ENCODE peak calls at places on chromosome 22, in seven cellular contexts. I is HepG2, V is MCF 10A, X is astrocyte of the cerebellum, P is astrocyte of the spinal cord, T is colonic mucosa, A is OCI-LY7. Z is an unnamed sample.

GRCh38 chr22:24474221-24474620 is 20.9 kb upstream of the UPB1 start:
- DNase-seq in I (peak), V (peak), X (peak), P (peak), T (no peak), A (no peak), Z (no peak)

GRCh38 chr22:38766076-38766777 is 10.4 kb upstream of the SUN2 start:
- DNase-seq in I (peak), V (peak), X (no peak), P (peak), T (peak), A (peak), Z (peak)

GRCh38 chr22:30609260-30610185 is 2.5 kb downstream of the TCN2 start:
- DNase-seq in I (no peak), V (peak), X (peak), P (peak), T (peak), A (no peak), Z (peak)

GRCh38 chr22:22086501-22087158 is 104.0 kb upstream of the TOP3B start:
- DNase-seq in I (no peak), V (no peak), X (no peak), P (no peak), T (no peak), A (no peak), Z (no peak)

GRCh38 chr22:40043793-40044101 is 49.0 kb downstream of the FAM83F start:
- DNase-seq in I (no peak), V (no peak), X (no peak), P (no peak), T (no peak), A (no peak), Z (no peak)

GRCh38 chr22:42649261-42650056 is at the start of gene CYB5R3:
- DNase-seq in I (peak), V (peak), X (no peak), P (peak), T (peak), A (peak), Z (peak)

GRCh38 chr22:39092111-39092867 is 4.8 kb upstream of the APOBEC3H start:
- DNase-seq in I (no peak), V (no peak), X (no peak), P (no peak), T (no peak), A (no peak), Z (peak)

GRCh38 chr22:19626042-19626560 is 88.2 kb upstream of the SEPTIN5 start:
- DNase-seq in I (no peak), V (no peak), X (no peak), P (no peak), T (no peak), A (no peak), Z (no peak)

GRCh38 chr22:22578702-22579424 is 19.8 kb upstream of the PRAME start:
- DNase-seq in I (no peak), V (peak), X (no peak), P (peak), T (no peak), A (no peak), Z (no peak)

GRCh38 chr22:39896313-39896996 is 2.9 kb upstream of the ENTHD1 start:
- DNase-seq in I (no peak), V (no peak), X (no peak), P (no peak), T (no peak), A (no peak), Z (no peak)

GRCh38 chr22:38700271-38700788 is 413 bp downstream of the JOSD1 start:
- DNase-seq in I (peak), V (peak), X (no peak), P (peak), T (peak), A (no peak), Z (peak)

GRCh38 chr22:29072979-29073617 is at the start of gene KREMEN1:
- DNase-seq in I (no peak), V (no peak), X (no peak), P (no peak), T (peak), A (no peak), Z (no peak)

GRCh38 chr22:23509571-23510302 is 70.4 kb downstream of the IGLL1 start:
- DNase-seq in I (no peak), V (no peak), X (peak), P (peak), T (no peak), A (no peak), Z (no peak)

DNA sequence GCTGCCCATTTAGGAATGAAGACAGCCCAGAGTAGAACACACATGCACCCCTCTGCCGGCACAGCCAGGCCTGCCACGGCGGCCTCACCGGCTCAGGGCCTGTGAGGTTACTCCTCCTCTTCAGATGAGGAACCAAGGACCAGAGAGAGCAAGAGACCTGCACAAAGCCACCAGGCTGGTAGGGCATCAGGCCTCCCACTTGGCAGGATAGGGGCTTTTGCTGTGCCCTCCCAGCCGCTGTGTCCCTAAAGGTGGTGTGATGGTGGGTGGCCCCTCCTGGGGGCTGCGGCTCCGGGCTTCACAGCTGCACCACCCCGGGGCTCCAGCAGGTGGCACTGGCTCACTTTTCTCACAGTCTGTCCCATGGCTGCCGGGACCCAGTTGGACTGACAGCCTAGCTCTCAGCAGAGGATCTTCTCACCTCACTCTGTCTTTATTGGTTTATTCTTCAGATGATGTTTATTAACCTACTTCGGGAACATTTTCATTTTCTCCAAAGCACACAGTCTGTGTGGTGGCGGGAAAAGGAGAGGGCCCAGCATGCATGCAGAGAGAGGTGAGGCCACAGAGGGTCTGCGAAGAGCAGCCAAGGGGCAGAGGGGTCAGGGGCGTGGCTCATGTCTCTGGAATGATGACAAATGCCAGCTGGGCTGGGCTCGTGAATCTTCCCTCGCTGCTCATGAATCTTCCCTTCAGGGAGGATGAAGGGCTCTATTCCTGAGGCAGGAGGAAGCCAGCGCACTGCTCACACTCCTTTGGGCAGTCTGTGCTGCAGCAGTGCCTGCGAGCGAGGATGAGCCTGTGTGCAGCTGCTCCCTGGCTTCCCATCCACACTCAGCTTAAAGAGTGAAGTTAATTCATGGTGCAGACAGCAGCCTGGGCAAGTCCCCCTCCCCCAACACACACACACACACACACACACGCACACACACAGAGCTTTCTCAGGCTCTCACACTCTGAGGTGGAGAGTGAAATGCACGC is 101.1 kb upstream of the PITPNB start:
- DNase-seq in I (peak), V (peak), X (no peak), P (peak), T (peak), A (peak), Z (peak)
- TF ChIP-seq CTCF in I (peak), V (peak), X (peak), P (peak), T (peak), A (peak), Z (peak)

DNA sequence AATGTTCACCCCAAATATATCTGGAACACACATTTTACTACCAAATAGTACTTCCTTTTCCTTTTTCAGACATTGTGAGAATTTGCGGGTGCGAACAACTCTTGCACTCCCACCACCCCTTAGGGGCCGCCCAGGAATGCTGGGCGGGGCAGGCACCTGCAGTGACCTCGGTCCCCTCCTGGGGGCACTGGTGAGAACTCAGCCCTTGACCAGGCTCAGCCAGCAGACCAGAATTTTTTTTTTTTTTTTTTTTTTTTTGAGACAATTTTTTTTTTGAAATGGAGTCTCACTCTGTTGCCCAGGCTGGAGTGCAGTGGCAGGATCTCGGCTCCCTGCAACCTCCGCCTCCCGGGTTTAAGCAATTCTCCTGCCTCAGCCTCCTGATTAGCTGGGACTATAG is 75.8 kb downstream of the ARHGAP8 start:
- DNase-seq in I (no peak), V (peak), X (no peak), P (no peak), T (no peak), A (peak), Z (peak)
- TF ChIP-seq CTCF in I (peak), V (peak), X (peak), P (peak), T (peak), A (peak), Z (peak)

DNA sequence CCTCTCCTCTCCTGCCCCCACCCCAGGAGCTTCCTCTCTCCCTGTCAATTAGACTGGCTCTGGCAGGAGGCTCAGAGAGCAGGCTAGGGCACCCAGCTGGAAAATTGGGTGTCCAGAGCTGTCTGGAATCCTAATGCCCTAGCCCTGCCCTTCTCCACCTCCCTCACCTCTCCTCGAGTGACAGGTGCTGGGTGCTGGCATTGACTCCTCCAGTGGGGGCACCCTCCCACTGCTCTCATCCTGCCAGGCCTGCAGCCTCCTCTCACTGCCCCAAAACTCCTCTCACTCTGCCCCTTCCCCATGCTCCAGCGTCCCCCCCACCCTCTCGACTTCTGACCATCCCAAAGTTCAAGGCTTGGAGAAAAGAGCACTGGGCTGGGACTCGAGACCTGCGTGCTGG is 69.0 kb downstream of the CYTH4 start:
- DNase-seq in I (no peak), V (no peak), X (no peak), P (no peak), T (no peak), A (peak), Z (no peak)
- TF ChIP-seq CTCF in I (no peak), V (no peak), X (no peak), P (no peak), T (no peak), A (peak), Z (no peak)

GRCh38 chr22:32122899-32123298 is 36.2 kb downstream of the C22orf42 start:
- DNase-seq in I (no peak), V (no peak), X (no peak), P (no peak), T (no peak), A (no peak), Z (no peak)

GRCh38 chr22:32120603-32121002 is 38.5 kb downstream of the C22orf42 start:
- DNase-seq in I (no peak), V (no peak), X (no peak), P (no peak), T (no peak), A (no peak), Z (no peak)

GRCh38 chr22:32119568-32120235 is 39.4 kb downstream of the C22orf42 start:
- DNase-seq in I (no peak), V (no peak), X (no peak), P (no peak), T (no peak), A (no peak), Z (no peak)

GRCh38 chr22:32127904-32128303 is 31.2 kb downstream of the C22orf42 start:
- DNase-seq in I (no peak), V (no peak), X (no peak), P (no peak), T (no peak), A (no peak), Z (no peak)

GRCh38 chr22:32123657-32124056 is 35.4 kb downstream of the C22orf42 start:
- DNase-seq in I (no peak), V (peak), X (no peak), P (no peak), T (no peak), A (no peak), Z (no peak)
- TF ChIP-seq CTCF in I (no peak), V (no peak), X (no peak), P (no peak), T (no peak), A (no peak), Z (no peak)

DNA sequence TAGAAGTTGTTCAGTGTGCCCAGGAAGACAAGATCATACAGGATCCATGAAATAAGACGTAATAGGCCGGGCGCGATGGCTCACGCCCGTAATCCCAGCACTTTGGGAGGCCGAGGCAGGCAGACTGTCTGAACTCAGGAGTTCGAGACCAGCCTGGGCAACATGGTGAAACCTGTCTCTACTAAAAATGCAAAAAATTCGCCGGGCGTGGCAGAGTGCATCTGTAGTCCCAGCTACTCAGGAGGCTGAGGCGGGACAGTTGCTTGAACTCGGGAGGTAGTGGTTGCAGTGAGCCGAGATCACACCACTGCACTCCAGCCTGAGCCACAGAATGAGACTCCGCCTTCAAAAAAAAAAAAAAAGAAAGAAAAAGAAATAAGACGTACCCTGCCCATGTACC is 56.7 kb downstream of the APOL3 start:
- DNase-seq in I (no peak), V (no peak), X (no peak), P (no peak), T (no peak), A (no peak), Z (no peak)
- TF ChIP-seq CTCF in I (no peak), V (no peak), X (no peak), P (no peak), T (no peak), A (no peak), Z (no peak)

GRCh38 chr22:49450521-49450920 is 377.2 kb downstream of the BRD1 start:
- DNase-seq in I (no peak), V (no peak), X (no peak), P (no peak), T (no peak), A (no peak), Z (no peak)
- TF ChIP-seq CTCF in I (no peak), V (no peak), X (no peak), P (no peak), T (no peak), A (no peak), Z (no peak)

GRCh38 chr22:36106910-36107309 is 53.6 kb downstream of the APOL3 start:
- DNase-seq in I (no peak), V (no peak), X (no peak), P (no peak), T (no peak), A (no peak), Z (no peak)
- TF ChIP-seq CTCF in I (no peak), V (no peak), X (no peak), P (no peak), T (no peak), A (no peak), Z (no peak)

GRCh38 chr22:17794726-17795125 is 20.5 kb upstream of the BID start:
- DNase-seq in I (no peak), V (no peak), X (no peak), P (no peak), T (no peak), A (no peak), Z (no peak)

GRCh38 chr22:17795143-17795542 is 20.9 kb upstream of the BID start:
- DNase-seq in I (no peak), V (no peak), X (no peak), P (no peak), T (no peak), A (peak), Z (no peak)

GRCh38 chr22:17797721-17798559 is 23.7 kb upstream of the BID start:
- DNase-seq in I (no peak), V (no peak), X (no peak), P (no peak), T (no peak), A (peak), Z (no peak)

GRCh38 chr22:17796695-17797094 is 22.4 kb upstream of the BID start:
- DNase-seq in I (no peak), V (no peak), X (no peak), P (no peak), T (no peak), A (no peak), Z (no peak)

GRCh38 chr22:17795661-17796548 is 21.6 kb upstream of the BID start:
- DNase-seq in I (no peak), V (no peak), X (no peak), P (no peak), T (no peak), A (peak), Z (no peak)
- TF ChIP-seq CTCF in I (no peak), V (no peak), X (no peak), P (no peak), T (no peak), A (peak), Z (no peak)